ENCODE peak calls at places on chromosomes 4 and X, in eight cellular contexts. O, Z, Q, F, R, Y, H and W are unnamed samples.

GRCh38 chr4:71270901-71271300 is 67.9 kb upstream of the SLC4A4 start:
- DNase-seq in O (peak), Z (no peak), Q (peak), F (no peak), R (no peak), Y (no peak), H (no peak), W (no peak)

GRCh38 chrX:102833136-102833535 is 103.9 kb upstream of the RAB40AL start:
- DNase-seq in O (no peak), Z (no peak), Q (no peak), F (no peak), R (no peak), Y (no peak), H (no peak), W (no peak)

GRCh38 chr4:70793626-70794025 is 46.1 kb downstream of the GRSF1 start:
- DNase-seq in O (no peak), Z (no peak), Q (no peak), F (no peak), R (no peak), Y (no peak), H (no peak), W (no peak)

GRCh38 chr4:6360385-6360784 is 90.7 kb downstream of the WFS1 start:
- DNase-seq in O (no peak), Z (no peak), Q (no peak), F (no peak), R (no peak), Y (no peak), H (no peak), W (no peak)

GRCh38 chr4:26235500-26235899 is 85.3 kb upstream of the RBPJ start:
- DNase-seq in O (no peak), Z (no peak), Q (peak), F (no peak), R (no peak), Y (peak), H (peak), W (peak)

GRCh38 chr4:128663325-128663724 is 146.2 kb upstream of the JADE1 start:
- DNase-seq in O (peak), Z (no peak), Q (no peak), F (no peak), R (no peak), Y (no peak), H (no peak), W (no peak)

GRCh38 chrX:111322231-111322855 is 52.1 kb upstream of the CAPN6 start:
- DNase-seq in O (no peak), Z (no peak), Q (no peak), F (no peak), R (no peak), Y (no peak), H (no peak), W (no peak)

GRCh38 chr4:129248621-129249020 is 152.7 kb downstream of the C4orf33 start:
- DNase-seq in O (no peak), Z (no peak), Q (no peak), F (no peak), R (no peak), Y (no peak), H (no peak), W (no peak)

GRCh38 chr4:182338731-182339130 is 95.5 kb downstream of the TENM3 start:
- DNase-seq in O (no peak), Z (no peak), Q (peak), F (no peak), R (no peak), Y (peak), H (no peak), W (no peak)

GRCh38 chr4:142708231-142708630 is 137.9 kb downstream of the INPP4B start:
- DNase-seq in O (no peak), Z (no peak), Q (no peak), F (no peak), R (no peak), Y (no peak), H (no peak), W (no peak)

GRCh38 chr4:169009281-169010124 is 552 bp downstream of the CBR4 start:
- DNase-seq in O (peak), Z (peak), Q (peak), F (peak), R (peak), Y (peak), H (peak), W (peak)

GRCh38 chr4:6886886-6887285 is 22.7 kb upstream of the TBC1D14 start:
- DNase-seq in O (no peak), Z (no peak), Q (no peak), F (no peak), R (no peak), Y (no peak), H (no peak), W (no peak)

GRCh38 chr4:189974056-189974455 is 33.4 kb downstream of the FRG1 start:
- DNase-seq in O (no peak), Z (no peak), Q (no peak), F (no peak), R (no peak), Y (no peak), H (no peak), W (no peak)

GRCh38 chr4:15233626-15234025 is 194.2 kb upstream of the C1QTNF7 start:
- DNase-seq in O (peak), Z (peak), Q (no peak), F (no peak), R (no peak), Y (no peak), H (no peak), W (no peak)

GRCh38 chr4:148452970-148453369 is 10.8 kb upstream of the NR3C2 start:
- DNase-seq in O (no peak), Z (no peak), Q (no peak), F (no peak), R (no peak), Y (no peak), H (no peak), W (no peak)

GRCh38 chr4:37742149-37742548 is 56.0 kb upstream of the RELL1 start:
- DNase-seq in O (no peak), Z (no peak), Q (peak), F (no peak), R (no peak), Y (no peak), H (no peak), W (no peak)

GRCh38 chr4:61296115-61296514 is 96.0 kb downstream of the ADGRL3 start:
- DNase-seq in O (no peak), Z (no peak), Q (no peak), F (no peak), R (no peak), Y (no peak), H (no peak), W (no peak)

GRCh38 chr4:83010522-83011318 is at the start of gene LIN54:
- DNase-seq in O (peak), Z (peak), Q (peak), F (peak), R (peak), Y (peak), H (peak), W (peak)

GRCh38 chr4:168503652-168504362 is 7.0 kb downstream of the PALLD start:
- DNase-seq in O (no peak), Z (no peak), Q (no peak), F (no peak), R (no peak), Y (no peak), H (peak), W (peak)

GRCh38 chrX:45799576-45799975 is 598.9 kb upstream of the DIPK2B start:
- DNase-seq in O (no peak), Z (no peak), Q (no peak), F (no peak), R (no peak), Y (no peak), H (no peak), W (no peak)

GRCh38 chr4:8938137-8938536 is 66.5 kb upstream of the HMX1 start:
- DNase-seq in O (no peak), Z (no peak), Q (no peak), F (no peak), R (peak), Y (no peak), H (no peak), W (no peak)

GRCh38 chrX:151397741-151398070 is 700 bp downstream of the VMA21 start:
- DNase-seq in O (no peak), Z (peak), Q (peak), F (no peak), R (no peak), Y (no peak), H (no peak), W (no peak)

GRCh38 chr4:1503583-1504471 is 97.6 kb upstream of the NKX1-1 start:
- DNase-seq in O (no peak), Z (no peak), Q (no peak), F (no peak), R (no peak), Y (no peak), H (no peak), W (no peak)

GRCh38 chr4:74447636-74448233 is 2.8 kb downstream of the AREG start:
- DNase-seq in O (no peak), Z (no peak), Q (no peak), F (no peak), R (no peak), Y (no peak), H (no peak), W (no peak)

GRCh38 chr4:1504786-1505500 is 98.7 kb upstream of the NKX1-1 start:
- DNase-seq in O (no peak), Z (no peak), Q (no peak), F (no peak), R (no peak), Y (no peak), H (no peak), W (no peak)

GRCh38 chr4:53541577-53542206 is 49.6 kb downstream of the LNX1 start:
- DNase-seq in O (no peak), Z (no peak), Q (peak), F (peak), R (no peak), Y (peak), H (no peak), W (no peak)

GRCh38 chrX:134530845-134531244 is 70.9 kb downstream of the HPRT1 start:
- DNase-seq in O (no peak), Z (no peak), Q (no peak), F (no peak), R (no peak), Y (no peak), H (no peak), W (no peak)

GRCh38 chr4:17059192-17059634 is 160.8 kb upstream of the LDB2 start:
- DNase-seq in O (no peak), Z (no peak), Q (no peak), F (no peak), R (no peak), Y (peak), H (no peak), W (no peak)

GRCh38 chr4:6892190-6892908 is 17.3 kb upstream of the TBC1D14 start:
- DNase-seq in O (peak), Z (no peak), Q (no peak), F (no peak), R (peak), Y (peak), H (peak), W (peak)

GRCh38 chr4:7381221-7381889 is 53.4 kb downstream of the PSAPL1 start:
- DNase-seq in O (no peak), Z (no peak), Q (no peak), F (no peak), R (peak), Y (no peak), H (peak), W (no peak)

GRCh38 chr4:101022151-101023024 is 324.9 kb downstream of the PPP3CA start:
- DNase-seq in O (no peak), Z (peak), Q (peak), F (no peak), R (no peak), Y (peak), H (no peak), W (no peak)

GRCh38 chr4:79476196-79476595 is 68.2 kb upstream of the GK2 start:
- DNase-seq in O (no peak), Z (no peak), Q (no peak), F (no peak), R (no peak), Y (no peak), H (no peak), W (no peak)

GRCh38 chr4:22485751-22486150 is 30.1 kb downstream of the ADGRA3 start:
- DNase-seq in O (no peak), Z (no peak), Q (peak), F (no peak), R (no peak), Y (peak), H (no peak), W (peak)

GRCh38 chrX:97126020-97126419 is 242.3 kb downstream of the RPA4 start:
- DNase-seq in O (no peak), Z (no peak), Q (peak), F (no peak), R (no peak), Y (peak), H (no peak), W (no peak)

GRCh38 chrX:40100141-40100536 is 2.4 kb upstream of the BCOR start:
- DNase-seq in O (no peak), Z (no peak), Q (no peak), F (no peak), R (peak), Y (no peak), H (no peak), W (no peak)

GRCh38 chr4:8837181-8837811 is 34.3 kb downstream of the HMX1 start:
- DNase-seq in O (no peak), Z (no peak), Q (no peak), F (no peak), R (peak), Y (no peak), H (peak), W (peak)

GRCh38 chr4:128220286-128221235 is 67.1 kb downstream of the PGRMC2 start:
- DNase-seq in O (no peak), Z (no peak), Q (peak), F (no peak), R (no peak), Y (peak), H (peak), W (peak)

GRCh38 chr4:154982187-154983047 is 201.3 kb downstream of the RBM46 start:
- DNase-seq in O (peak), Z (peak), Q (peak), F (no peak), R (no peak), Y (peak), H (peak), W (peak)